ENCODE peak calls at places on chromosome 11, in four cellular contexts. O, F, Z and V are unnamed samples. For H3K27me3, the result is how much of the 10 kb centered on the place peaks cover.

GRCh38 chr11:62507023-62507422 is 39.6 kb downstream of the AHNAK start:
- DNase-seq in O (no peak), F (no peak), Z (no peak), V (no peak)

GRCh38 chr11:103325686-103326069 is 216.5 kb downstream of the DYNC2H1 start:
- DNase-seq in Z (no peak), F (peak), O (no peak), V (no peak)

GRCh38 chr11:19868281-19868821 is 155.7 kb downstream of the NAV2 start:
- DNase-seq in O (peak), F (no peak), Z (peak), V (peak)

GRCh38 chr11:95459268-95460040 is 228.5 kb upstream of the SESN3 start:
- DNase-seq in Z (peak), F (no peak), O (peak), V (no peak)

GRCh38 chr11:61332266-61332822 is 561 bp downstream of the DDB1 start:
- DNase-seq in Z (peak), F (peak), O (peak), V (no peak)

GRCh38 chr11:126431401-126432064 is 76.0 kb downstream of the ST3GAL4 start:
- DNase-seq in O (peak), F (no peak), Z (peak), V (peak)

GRCh38 chr11:59678813-59679165 is 10.0 kb upstream of the PATL1 start:
- DNase-seq in F (no peak), Z (no peak), O (no peak), V (no peak)

GRCh38 chr11:133833101-133833898 is 12.0 kb downstream of the SPATA19 start:
- DNase-seq in F (no peak), Z (no peak), O (no peak), V (no peak)

GRCh38 chr11:118914178-118914918 is 11.4 kb downstream of the BCL9L start:
- DNase-seq in O (no peak), F (peak), Z (no peak), V (peak)

GRCh38 chr11:19315511-19315910 is 74.8 kb upstream of the E2F8 start:
- DNase-seq in O (no peak), F (no peak), Z (no peak), V (no peak)

GRCh38 chr11:18203723-18204122 is 31.1 kb downstream of the MRGPRX4 start:
- DNase-seq in F (peak), Z (peak), O (peak), V (no peak)

GRCh38 chr11:61972112-61972795 is 4.8 kb upstream of the FTH1 start:
- DNase-seq in F (no peak), Z (no peak), O (no peak), V (no peak)

GRCh38 chr11:36391062-36391461 is 95.0 kb downstream of the PRR5L start:
- DNase-seq in Z (no peak), F (no peak), O (no peak), V (no peak)

GRCh38 chr11:20029193-20029592 is 131.1 kb downstream of the DBX1 start:
- DNase-seq in F (no peak), O (no peak), Z (no peak), V (no peak)

GRCh38 chr11:125724125-125724524 is 22.0 kb upstream of the PATE1 start:
- DNase-seq in Z (no peak), O (peak), F (peak), V (no peak)

GRCh38 chr11:1653541-1654387 is 24.2 kb downstream of the KRTAP5-5 start:
- DNase-seq in Z (no peak), F (no peak), O (no peak), V (no peak)

GRCh38 chr11:130623909-130624668 is 175.6 kb downstream of the ADAMTS15 start:
- DNase-seq in F (no peak), Z (peak), O (no peak), V (no peak)

GRCh38 chr11:7385532-7385931 is 99.8 kb upstream of the OLFML1 start:
- DNase-seq in O (no peak), Z (no peak), F (no peak), V (no peak)

GRCh38 chr11:60982184-60982583 is 10.7 kb downstream of the CD6 start:
- DNase-seq in F (no peak), O (no peak), Z (no peak), V (no peak)

GRCh38 chr11:63761870-63762661 is 6.5 kb downstream of the ZFTA start:
- DNase-seq in F (peak), Z (peak), O (no peak), V (no peak)

GRCh38 chr11:77598195-77598594 is 8.4 kb downstream of the AQP11 start:
- DNase-seq in O (no peak), Z (no peak), F (no peak), V (no peak)

GRCh38 chr11:122850076-122850631 is 11.9 kb downstream of the CRTAM start:
- DNase-seq in F (no peak), O (no peak), Z (peak), V (peak)

GRCh38 chr11:24754406-24754805 is 257.6 kb downstream of the LUZP2 start:
- DNase-seq in F (no peak), O (no peak), Z (no peak), V (no peak)

GRCh38 chr11:10267821-10268220 is 26.2 kb downstream of the SBF2 start:
- DNase-seq in O (no peak), F (no peak), Z (no peak), V (no peak)

GRCh38 chr11:61827573-61828378 is at the start of gene FADS2:
- DNase-seq in F (peak), Z (peak), O (peak), V (peak)

GRCh38 chr11:30218278-30218677 is 12.5 kb upstream of the FSHB start:
- DNase-seq in Z (no peak), F (no peak), O (no peak), V (no peak)

GRCh38 chr11:70076461-70076931 is 1.6 kb upstream of the ANO1 start:
- DNase-seq in F (no peak), Z (no peak), O (no peak), V (no peak)
- H3K27me3 ChIP-seq in F (half or more), Z (half or more), O (under half), V (under half)

DNA sequence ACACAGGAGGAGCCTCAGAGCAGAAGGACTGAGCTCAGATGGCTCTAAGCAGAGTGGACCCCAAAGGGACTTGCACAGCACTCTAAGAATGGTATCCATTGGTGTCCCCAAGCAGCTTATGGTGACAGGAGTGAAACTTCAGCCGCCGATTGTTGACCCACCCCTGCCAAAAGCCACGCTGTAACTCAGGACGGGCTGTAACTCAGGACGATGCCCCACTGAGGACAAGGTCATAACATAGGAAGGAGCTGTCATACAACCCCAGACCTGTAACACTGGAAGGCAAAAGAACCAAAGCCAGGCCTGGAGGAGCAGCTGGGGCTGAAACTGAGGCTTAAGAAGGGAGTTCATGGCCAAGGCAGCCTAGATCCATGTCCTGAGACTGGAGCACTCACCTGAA is 14.2 kb downstream of the CD59 start:
- DNase-seq in F (no peak), Z (no peak), O (no peak), V (no peak)
- H3K4me2 ChIP-seq in F (no peak), Z (no peak), O (peak), V (no peak)

DNA sequence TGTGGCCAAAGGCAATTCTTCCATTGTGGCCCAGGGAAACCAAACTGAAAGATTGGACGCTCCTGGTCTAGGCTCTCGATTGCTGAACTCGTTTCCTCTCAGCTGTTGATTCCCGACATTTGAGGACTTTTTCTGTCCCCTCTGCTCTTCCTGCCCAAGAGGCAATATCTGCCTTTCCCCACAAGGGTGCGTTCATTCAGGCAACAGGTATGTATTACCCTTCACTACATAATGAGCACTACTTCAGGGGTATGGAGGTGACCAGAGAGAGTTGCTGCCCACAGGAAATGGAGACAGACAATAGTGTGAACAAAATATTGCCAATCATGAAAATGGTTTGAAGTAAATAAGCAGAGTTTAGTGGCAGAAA is 8.2 kb downstream of the PTH start:
- DNase-seq in F (peak), Z (no peak), O (peak), V (no peak)
- TF ChIP-seq CTCF in F (peak), Z (peak), O (peak), V (peak)

GRCh38 chr11:87015645-87016044 is 22.1 kb upstream of the TMEM135 start:
- DNase-seq in F (no peak), O (no peak), Z (no peak), V (no peak)
- H3K27me3 ChIP-seq in F (under half), O (under half), Z (under half), V (under half)

GRCh38 chr11:34787348-34787747 is 128.8 kb downstream of the APIP start:
- DNase-seq in Z (no peak), O (no peak), F (no peak), V (no peak)
- H3K4me2 ChIP-seq in Z (no peak), O (no peak), F (no peak), V (no peak)

DNA sequence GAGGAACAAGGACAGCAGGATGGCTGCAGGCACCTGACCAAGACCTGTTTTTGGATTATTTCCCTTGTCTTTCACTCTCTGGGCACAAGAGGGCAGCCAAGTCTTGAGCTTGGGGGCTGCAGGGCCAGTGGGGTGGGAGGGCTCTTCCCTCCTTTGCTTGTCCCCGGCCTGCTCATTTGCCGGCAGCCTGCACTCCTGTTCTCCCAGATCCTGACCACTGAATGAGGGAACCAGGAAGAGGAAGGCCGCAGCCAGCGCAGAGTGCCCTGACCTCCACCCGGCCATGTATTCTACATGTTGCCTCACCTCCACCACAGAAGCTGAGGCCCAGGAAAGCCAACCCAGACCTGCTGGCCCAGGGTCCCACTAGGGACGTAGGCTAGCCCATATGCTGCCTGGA is 15.5 kb upstream of the NNMT start:
- DNase-seq in F (peak), O (peak), Z (peak), V (no peak)
- TF ChIP-seq CTCF in F (peak), O (peak), Z (peak), V (peak)

GRCh38 chr11:13970986-13971385 is 8.5 kb downstream of the SPON1 start:
- DNase-seq in F (peak), Z (peak), O (no peak), V (peak)
- H3K27me3 ChIP-seq in F (under half), Z (under half), O (under half), V (under half)